ENCODE peak calls at places on chromosomes 7 and 10, in four cellular contexts. U is stomach; I is CD8-positive, alpha-beta T cell; K is CD4-positive, alpha-beta T cell. L is an unnamed sample.
A peak's percentile ranks its signal among the peaks of the same experiment; 100 is the strongest.

GRCh38 chr7:1368682-1369571 is 90.3 kb downstream of the MICALL2 start:
- DNase-seq in U (no peak), I (peak; percentile 22), K (peak; percentile 15), L (peak; percentile 77)

GRCh38 chr7:117995850-117996650 is 122.8 kb upstream of the CTTNBP2 start:
- DNase-seq in U (no peak), I (no peak), K (no peak), L (peak; percentile 44)

GRCh38 chr10:59176241-59177030 is at the start of gene PHYHIPL:
- DNase-seq in U (no peak), I (no peak), K (no peak), L (peak; percentile 4)

GRCh38 chr10:81820418-81820817 is 54.6 kb upstream of the NRG3 start:
- DNase-seq in U (no peak), I (no peak), K (no peak), L (no peak)

GRCh38 chr7:69927461-69927860 is 329.2 kb downstream of the AUTS2 start:
- DNase-seq in U (no peak), I (no peak), K (no peak), L (no peak)

GRCh38 chr7:116802784-116803183 is 59.6 kb upstream of the CAPZA2 start:
- DNase-seq in U (no peak), I (no peak), K (no peak), L (peak; percentile 41)

GRCh38 chr10:22927163-22927562 is 690 bp upstream of the ARMC3 start:
- DNase-seq in U (no peak), I (no peak), K (no peak), L (no peak)

GRCh38 chr7:12385364-12385786 is 18.3 kb downstream of the VWDE start:
- DNase-seq in U (no peak), I (no peak), K (no peak), L (no peak)

GRCh38 chr7:129665013-129665401 is 53.5 kb downstream of the NRF1 start:
- DNase-seq in U (no peak), I (no peak), K (no peak), L (peak; percentile 79)

GRCh38 chr10:43962346-43963191 is 313.9 kb upstream of the ZNF32 start:
- DNase-seq in U (no peak), I (no peak), K (no peak), L (no peak)

GRCh38 chr10:122286872-122287271 is 15.8 kb downstream of the BTBD16 start:
- DNase-seq in U (no peak), I (no peak), K (no peak), L (peak; percentile 41)

GRCh38 chr7:19707240-19707639 is 1.6 kb downstream of the POLR1F start:
- DNase-seq in U (no peak), I (no peak), K (no peak), L (peak; percentile 20)

GRCh38 chr7:19708397-19709248 is at the start of gene POLR1F:
- DNase-seq in U (peak; percentile 95), I (peak; percentile 91), K (peak; percentile 90), L (peak; percentile 93)

GRCh38 chr7:19705663-19706062 is 3.2 kb downstream of the POLR1F start:
- DNase-seq in U (no peak), I (no peak), K (no peak), L (no peak)

GRCh38 chr7:19713676-19714075 is 4.8 kb upstream of the POLR1F start:
- DNase-seq in U (no peak), I (peak; percentile 58), K (peak; percentile 21), L (peak; percentile 9)

GRCh38 chr7:19709249-19709578 is 377 bp upstream of the POLR1F start:
- DNase-seq in U (no peak), I (no peak), K (no peak), L (no peak)
- H3K27ac ChIP-seq in U (peak overlapping the region; percentile 78), I (peak overlapping the region; percentile 23), K (peak overlapping the region; percentile 54), L (peak overlapping the region; percentile 63)

DNA sequence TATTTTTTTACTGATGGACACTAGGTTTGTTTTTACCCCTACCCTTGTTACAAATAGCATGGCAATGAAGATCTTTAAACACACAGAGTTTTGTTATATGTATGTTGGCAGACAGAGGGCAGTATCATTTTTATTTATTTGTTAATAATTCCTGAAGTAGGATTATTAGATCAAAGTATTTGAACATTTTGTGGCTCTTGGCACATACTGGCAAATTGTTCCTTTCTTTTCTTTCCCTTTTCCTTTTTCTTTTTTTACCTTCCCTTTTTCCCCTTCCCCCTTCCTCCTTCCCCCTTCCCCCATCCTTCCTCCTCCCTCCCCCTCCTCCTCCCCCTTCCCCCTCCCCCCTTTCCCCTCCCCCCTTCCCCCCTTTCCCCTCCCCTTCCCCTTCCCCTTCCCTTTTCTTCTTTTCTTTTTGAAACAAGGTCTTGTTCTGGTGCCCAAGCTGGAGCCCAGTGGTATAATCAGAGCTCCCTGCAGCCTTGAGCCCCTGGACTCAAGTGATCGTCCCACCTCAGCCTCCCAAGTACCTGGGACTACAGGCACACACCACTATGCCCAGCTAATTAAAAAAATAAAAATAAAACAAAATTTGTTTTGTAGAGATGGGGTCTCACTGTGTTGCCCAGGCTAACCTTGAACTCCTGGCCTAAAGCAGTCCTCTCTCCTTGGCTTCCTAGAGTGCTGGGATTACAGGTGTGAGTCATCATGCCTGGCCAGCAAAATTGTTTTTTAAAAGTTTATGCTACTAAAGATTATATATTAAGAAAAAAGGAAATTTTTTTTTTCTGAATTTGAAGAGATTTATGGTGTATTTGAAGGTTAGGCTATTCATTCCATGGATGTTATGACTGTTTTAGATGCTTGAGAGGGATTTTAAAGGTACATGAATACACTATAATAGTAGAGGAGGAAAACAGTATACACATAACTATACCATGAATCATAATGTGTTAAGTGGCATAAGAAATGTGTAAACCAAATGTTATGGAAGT is 39.3 kb downstream of the SEPTIN7 start:
- DNase-seq in U (no peak), I (no peak), K (no peak), L (peak; percentile 40)
- TF ChIP-seq CTCF in U (no peak), I (no peak), K (no peak), L (no peak)

DNA sequence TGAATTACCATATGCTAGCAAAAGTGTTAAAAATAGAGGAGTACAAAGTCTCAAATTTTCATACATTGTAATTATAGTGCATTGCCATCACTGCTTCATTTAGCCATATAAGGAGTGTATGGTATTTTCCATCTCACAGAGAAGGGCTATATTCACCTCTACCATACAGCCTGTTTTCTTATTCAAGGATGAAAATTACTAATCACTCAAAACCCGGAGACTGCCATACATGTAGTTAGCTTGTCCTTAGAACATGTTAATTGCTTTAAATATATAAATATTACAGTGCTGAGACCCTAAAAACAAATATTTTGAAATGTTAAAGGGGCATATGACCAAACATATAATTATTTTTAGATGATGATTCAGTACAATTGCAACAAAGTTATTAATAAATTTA is 49.4 kb downstream of the CPEB3 start:
- DNase-seq in U (no peak), I (no peak), K (no peak), L (no peak)
- H3K27ac ChIP-seq in U (peak overlapping the region; percentile 91), I (no peak overlapping the region), K (no peak overlapping the region), L (peak overlapping the region; percentile 91)

GRCh38 chr10:109966961-109967738 is 40.6 kb upstream of the ADD3 start:
- DNase-seq in U (no peak), I (no peak), K (no peak), L (no peak)
- TF ChIP-seq CTCF in U (no peak), I (no peak), K (no peak), L (no peak)

GRCh38 chr10:131996508-131997365 is 15.0 kb upstream of the BNIP3 start:
- DNase-seq in U (no peak), I (no peak), K (no peak), L (no peak)
- H3K27ac ChIP-seq in U (peak overlapping the region; percentile 81), I (no peak overlapping the region), K (no peak overlapping the region), L (peak overlapping the region; percentile 56)

GRCh38 chr10:31346953-31347352 is 27.9 kb downstream of the ZEB1 start:
- DNase-seq in U (no peak), I (no peak), K (no peak), L (no peak)
- TF ChIP-seq CTCF in U (no peak), I (no peak), K (no peak), L (no peak)

DNA sequence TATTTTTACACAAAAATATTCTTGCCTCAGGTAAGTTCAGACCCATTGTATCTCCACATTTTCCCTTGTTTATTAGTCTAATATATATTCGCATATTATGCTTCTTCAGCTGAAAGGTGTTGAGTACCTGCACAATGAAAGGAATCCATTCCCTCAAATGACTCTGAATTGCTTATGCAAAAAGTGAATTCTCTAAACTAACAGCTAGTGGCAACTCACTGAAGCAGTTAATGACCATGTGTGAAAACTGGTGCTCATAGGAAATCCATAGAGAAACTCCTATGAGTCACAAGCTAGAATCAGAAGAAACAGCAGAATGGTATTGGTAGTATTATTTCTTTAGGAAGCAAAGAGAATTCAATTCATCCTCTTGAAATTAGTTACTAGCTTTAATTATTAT is 33.5 kb upstream of the RNF148 start:
- DNase-seq in U (no peak), I (no peak), K (no peak), L (no peak)
- H3K27ac ChIP-seq in U (no peak overlapping the region), I (no peak overlapping the region), K (no peak overlapping the region), L (no peak overlapping the region)

L was measured in RWPE1.